ENCODE peak calls at places on chromosomes 2 and 18, in six cellular contexts. C, F, G, A, B and L are unnamed samples.
A peak's percentile ranks its signal among the peaks of the same experiment; 100 is the strongest.

GRCh38 chr2:241867776-241868420 is 1.6 kb upstream of the RTP5 start:
- DNase-seq in F (no peak), C (no peak), A (no peak), B (peak; percentile 56), G (no peak), L (no peak)

GRCh38 chr2:234606906-234607305 is 110.0 kb upstream of the ARL4C start:
- DNase-seq in A (no peak), G (no peak), F (no peak), C (peak; percentile 38), B (no peak), L (peak; percentile 25)

GRCh38 chr2:173884403-173884802 is 80.8 kb downstream of the SP3 start:
- DNase-seq in C (peak; percentile 52), B (peak; percentile 69), A (peak; percentile 58), F (peak; percentile 25), G (peak; percentile 54), L (peak; percentile 24)

GRCh38 chr2:171136024-171136423 is 24.7 kb downstream of the TLK1 start:
- DNase-seq in F (no peak), B (no peak), G (no peak), C (no peak), A (no peak), L (no peak)

GRCh38 chr2:172215936-172216335 is 113.2 kb upstream of the DLX2 start:
- DNase-seq in G (no peak), A (no peak), B (no peak), F (no peak), C (no peak), L (no peak)

GRCh38 chr2:143321994-143322393 is 192.8 kb downstream of the ARHGAP15 start:
- DNase-seq in G (peak; percentile 33), F (no peak), B (no peak), A (peak; percentile 17), C (no peak), L (no peak)

GRCh38 chr2:212592695-212593094 is 54.1 kb upstream of the ERBB4 start:
- DNase-seq in B (no peak), C (no peak), F (no peak), G (no peak), A (no peak), L (no peak)

GRCh38 chr2:55511508-55512124 is 7.9 kb upstream of the CFAP36 start:
- DNase-seq in G (no peak), A (peak; percentile 45), C (peak; percentile 58), B (no peak), F (peak; percentile 50), L (peak; percentile 22)

GRCh38 chr2:42359894-42360483 is 1.0 kb downstream of the COX7A2L start:
- DNase-seq in G (no peak), B (peak; percentile 25), F (peak; percentile 8), C (peak; percentile 59), A (no peak), L (no peak)

GRCh38 chr2:171541202-171541884 is 19.1 kb downstream of the CYBRD1 start:
- DNase-seq in C (no peak), B (no peak), A (peak; percentile 42), F (no peak), G (no peak), L (no peak)

DNA sequence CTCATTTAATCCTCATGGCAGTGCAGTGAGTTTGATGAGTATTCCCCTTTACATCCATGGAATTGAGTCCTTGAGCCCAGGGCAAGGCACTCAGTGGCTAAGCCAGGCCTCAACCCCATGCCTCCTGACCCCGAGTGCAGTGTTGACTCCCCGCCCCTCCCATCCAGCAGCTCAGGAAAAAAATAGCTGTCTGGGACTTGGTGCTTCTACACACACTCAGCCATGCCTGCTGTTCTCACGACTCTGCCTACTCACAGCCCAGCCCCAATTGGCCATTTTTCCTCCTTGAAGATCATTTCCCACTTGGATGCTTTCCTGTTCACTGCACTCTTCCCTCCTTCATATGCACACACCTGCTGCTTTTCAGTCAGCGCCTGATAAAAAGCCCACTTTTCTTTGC is 8.8 kb downstream of the FOSL2 start:
- DNase-seq in C (no peak), G (no peak), F (no peak), A (no peak), B (no peak), L (no peak)
- TF ChIP-seq CTCF in C (no peak), G (no peak), F (no peak), A (no peak), B (no peak), L (no peak)

DNA sequence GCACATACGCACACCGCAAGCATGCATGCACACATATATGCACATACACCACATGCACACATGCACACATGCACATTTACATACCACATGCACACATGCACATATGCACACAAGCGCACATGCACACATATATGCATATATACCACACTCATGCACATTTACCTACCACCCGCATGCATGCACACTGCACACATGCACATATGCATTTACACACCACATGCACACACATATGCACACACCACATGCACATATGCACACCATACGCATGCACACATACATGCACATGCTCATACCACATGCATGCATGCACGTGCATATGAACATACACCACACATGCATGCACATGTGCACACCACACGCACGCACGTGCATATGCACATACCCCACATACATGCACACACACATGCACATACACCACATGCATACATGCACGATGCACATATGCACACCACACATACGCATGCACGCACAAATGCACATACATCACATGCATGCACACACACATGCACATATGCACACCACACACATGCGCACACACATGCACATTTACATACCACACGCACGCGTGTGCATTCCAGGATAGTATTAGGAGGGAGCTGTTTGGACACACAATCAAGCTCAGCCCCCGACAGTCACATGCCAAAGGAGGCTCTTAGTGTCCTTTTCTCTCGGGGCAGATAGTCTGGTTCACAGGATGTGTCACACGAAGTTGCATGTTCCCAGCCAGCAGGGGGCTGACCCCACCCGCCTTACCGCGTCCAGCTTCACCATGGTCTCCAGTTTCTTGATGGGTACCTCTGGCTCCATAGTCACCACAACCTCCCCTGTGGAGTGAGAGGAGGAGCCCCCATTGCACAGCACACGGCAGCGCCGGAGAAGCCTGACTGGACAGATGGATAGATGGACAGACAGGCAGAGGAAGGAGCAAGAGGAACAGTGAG is 5.9 kb downstream of the OTOF start:
- DNase-seq in F (no peak), A (no peak), B (no peak), C (no peak), G (no peak), L (no peak)
- TF ChIP-seq CTCF in F (peak; percentile 40), A (no peak), B (no peak), C (no peak), G (no peak), L (peak; percentile 17)

DNA sequence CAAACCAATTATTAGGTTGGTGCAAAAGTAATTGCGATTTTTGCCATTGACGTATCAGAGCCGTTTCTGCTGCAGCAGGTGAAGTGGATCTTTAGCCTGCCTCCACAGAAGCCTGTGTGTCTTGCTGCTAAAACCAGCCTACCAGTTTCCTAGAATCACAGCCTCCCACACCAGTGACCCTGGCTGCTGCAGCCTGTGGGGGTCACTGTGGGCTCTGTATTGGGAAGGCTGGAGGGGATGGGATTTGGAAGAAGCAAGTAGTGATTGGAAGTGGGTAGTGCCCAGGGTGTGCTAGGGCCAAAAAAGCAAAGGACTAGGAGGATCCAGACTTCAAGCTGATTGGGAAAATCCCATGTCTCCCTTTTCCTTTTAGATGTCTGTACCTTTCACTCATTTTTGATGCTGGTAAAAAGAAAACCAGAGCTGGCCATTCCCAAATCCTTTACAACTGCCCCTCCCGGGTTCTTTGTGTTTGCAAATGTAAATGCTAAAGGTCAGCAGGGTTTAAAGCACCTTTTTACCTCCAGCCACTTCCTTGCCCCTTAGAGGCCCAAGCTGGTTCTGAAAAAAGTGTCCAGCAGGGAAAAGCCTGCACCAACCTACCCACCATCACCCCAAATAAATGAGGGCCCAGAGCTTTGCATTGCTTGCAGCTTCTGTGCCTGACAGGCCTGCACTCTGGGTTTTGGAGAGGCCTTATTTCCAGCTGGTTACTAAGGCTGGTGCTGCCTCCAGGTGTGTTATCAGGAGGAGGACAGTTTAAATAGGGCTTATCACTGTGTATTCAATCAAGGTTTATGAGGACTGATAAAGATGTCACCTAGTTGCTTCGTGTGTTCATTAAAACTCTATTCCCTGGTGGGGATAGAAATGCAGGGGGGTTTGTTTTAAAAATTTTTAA is 172.0 kb downstream of the MIB1 start:
- DNase-seq in G (no peak), A (peak; percentile 14), B (no peak), C (no peak), F (no peak), L (peak; percentile 22)
- TF ChIP-seq CTCF in G (no peak), A (no peak), B (no peak), C (no peak), F (no peak), L (no peak)

DNA sequence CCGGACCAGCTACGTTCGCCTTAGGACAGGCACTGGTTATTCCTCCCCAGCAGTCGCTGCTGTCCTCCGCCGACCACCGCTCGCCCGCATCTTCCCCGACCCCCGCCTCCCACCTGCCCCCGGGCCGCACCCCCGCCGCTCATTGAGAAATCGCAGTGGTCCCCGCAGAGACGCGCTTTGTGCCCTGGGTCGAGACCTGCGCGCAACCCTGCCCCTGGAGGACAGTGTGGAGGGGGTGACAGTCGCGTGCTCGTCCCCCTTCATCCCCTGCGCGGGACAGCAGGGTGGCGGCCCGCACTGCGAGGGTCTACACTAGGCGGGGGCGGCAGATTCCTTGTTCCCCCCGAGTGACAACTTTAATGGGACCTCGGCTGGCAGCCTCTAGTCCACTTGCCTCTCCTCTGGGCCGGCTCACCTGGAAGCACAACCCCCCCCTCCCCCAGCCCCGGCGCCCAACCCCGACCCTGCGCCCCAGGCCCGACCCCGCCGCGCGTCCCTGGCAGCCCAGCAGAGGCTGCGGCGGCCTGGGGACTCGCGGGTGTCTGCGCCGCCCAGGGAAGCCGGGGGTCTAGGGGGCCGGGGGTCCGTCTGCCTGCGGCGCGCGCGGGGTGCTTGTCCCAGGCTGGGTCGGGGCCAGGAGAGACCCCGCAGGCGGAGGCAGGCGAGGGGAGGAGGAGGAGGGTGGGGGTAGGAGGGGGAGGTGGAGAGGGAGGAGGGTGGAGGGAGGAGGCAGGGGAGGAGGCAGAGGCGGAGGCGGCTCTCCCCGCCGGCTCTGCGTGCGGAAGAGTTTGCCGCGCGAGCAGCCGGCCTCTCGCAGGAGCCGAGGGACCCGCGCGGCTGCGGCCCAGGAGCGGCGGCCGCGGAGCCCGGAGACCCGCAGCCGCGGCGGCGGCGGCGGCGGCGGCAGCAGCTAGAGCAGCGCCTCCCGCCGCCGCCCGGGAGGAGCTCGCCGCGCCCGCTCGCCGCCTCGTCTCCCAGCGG is at the start of gene NPAS2:
- DNase-seq in B (peak; percentile 37), A (peak; percentile 60), F (no peak), C (peak; percentile 65), G (peak; percentile 59), L (peak; percentile 55)
- TF ChIP-seq CTCF in B (no peak), A (no peak), F (no peak), C (no peak), G (no peak), L (no peak)

DNA sequence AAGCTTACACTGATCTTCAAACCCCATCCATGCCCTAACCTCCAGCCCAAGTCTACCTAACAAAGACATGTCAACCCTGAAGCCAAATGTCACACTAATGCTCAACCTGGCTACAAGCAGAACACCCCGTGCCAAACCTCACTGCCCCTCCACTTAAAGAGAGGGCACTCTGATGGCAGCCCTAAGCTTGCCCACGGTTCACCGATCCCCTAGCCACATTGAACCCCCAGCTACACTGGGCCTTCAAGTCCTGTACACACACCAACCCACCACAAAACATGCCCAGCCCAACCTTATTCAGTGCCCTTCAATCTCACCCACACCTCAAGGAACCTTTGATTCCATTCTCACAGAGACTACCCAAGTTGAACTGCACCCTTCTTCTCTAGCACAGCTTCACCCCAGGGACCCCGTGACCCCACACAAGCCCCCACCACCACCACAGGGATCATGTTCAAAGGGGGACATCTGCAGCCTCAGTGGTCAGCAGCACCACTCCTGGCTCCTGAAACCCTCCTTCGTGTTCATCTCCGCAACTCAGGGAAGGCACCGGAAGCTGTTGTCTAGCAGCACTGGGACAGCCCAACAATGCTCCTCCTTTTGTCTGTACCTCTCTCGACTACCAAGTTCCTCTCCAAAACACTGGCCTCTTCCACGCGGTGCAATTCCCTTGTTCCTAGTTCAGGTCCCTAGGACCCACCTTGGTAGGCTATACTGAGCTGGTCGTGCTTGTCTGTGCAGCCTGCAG is 218.8 kb downstream of the CYP26B1 start:
- DNase-seq in F (no peak), A (no peak), G (no peak), C (no peak), B (no peak), L (no peak)
- TF ChIP-seq CTCF in F (no peak), A (no peak), G (no peak), C (no peak), B (no peak), L (no peak)